ENCODE peak calls at places on chromosomes 13 and 19, in six cellular contexts. X is astrocyte; A is GM12864; S is CD8-positive, alpha-beta T cell; J is kidney; N is fibroblast of mammary gland. G is an unnamed sample.

GRCh38 chr13:82758056-82758455 is 1124.2 kb downstream of the SLITRK1 start:
- DNase-seq in J (no peak), X (no peak), N (peak; percentile 53), A (no peak), S (no peak), G (peak; percentile 58)

GRCh38 chr19:17049711-17050280 is 23.2 kb upstream of the CPAMD8 start:
- DNase-seq in N (peak; percentile 71), J (no peak), S (no peak), X (peak; percentile 63), A (no peak), G (peak; percentile 75)

GRCh38 chr13:48776396-48776795 is 122.7 kb downstream of the CYSLTR2 start:
- DNase-seq in A (no peak), X (no peak), J (no peak), N (peak; percentile 52), S (no peak), G (no peak)

GRCh38 chr13:83618966-83619365 is 263.3 kb downstream of the SLITRK1 start:
- DNase-seq in J (no peak), S (no peak), X (peak; percentile 57), N (peak; percentile 67), A (no peak), G (peak; percentile 51)

GRCh38 chr13:67630640-67631039 is 400.5 kb upstream of the PCDH9 start:
- DNase-seq in J (no peak), N (no peak), S (no peak), X (no peak), A (no peak), G (no peak)

GRCh38 chr13:108944760-108945159 is 315.3 kb downstream of the MYO16 start:
- DNase-seq in N (peak; percentile 88), S (no peak), J (no peak), A (no peak), X (no peak), G (peak; percentile 88)

GRCh38 chr19:33329060-33329459 is 26.7 kb upstream of the CEBPA start:
- DNase-seq in X (no peak), S (no peak), A (no peak), J (no peak), N (no peak), G (no peak)

GRCh38 chr19:30357580-30357954 is 14.6 kb upstream of the ZNF536 start:
- DNase-seq in J (no peak), N (no peak), X (no peak), A (no peak), S (no peak), G (no peak)

GRCh38 chr13:74450525-74450845 is 316.3 kb upstream of the KLF12 start:
- DNase-seq in A (no peak), S (no peak), X (no peak), N (no peak), J (no peak), G (peak; percentile 92)

GRCh38 chr19:31145909-31146453 is 203.3 kb downstream of the TSHZ3 start:
- DNase-seq in X (no peak), J (no peak), N (peak; percentile 11), A (no peak), S (no peak), G (no peak)

GRCh38 chr19:10565028-10565566 is 713 bp downstream of the KRI1 start:
- DNase-seq in J (peak; percentile 81), X (no peak), A (no peak), N (peak; percentile 40), S (no peak), G (peak; percentile 41)

GRCh38 chr13:98576215-98576945 is 527 bp downstream of the STK24 start:
- DNase-seq in A (no peak), J (peak; percentile 87), X (no peak), N (no peak), S (no peak), G (peak; percentile 75)

GRCh38 chr19:18304194-18304495 is 18.7 kb downstream of the LSM4 start:
- DNase-seq in S (no peak), N (no peak), X (no peak), J (peak; percentile 76), A (no peak), G (no peak)

GRCh38 chr19:54448774-54449700 is at the start of gene LENG8:
- DNase-seq in X (peak; percentile 97), S (peak; percentile 94), A (peak; percentile 96), J (peak; percentile 99), N (peak; percentile 98), G (peak; percentile 99)
- TF ChIP-seq CTCF in X (no peak), S (no peak), A (no peak), J (no peak), N (no peak), G (no peak)

GRCh38 chr13:36341718-36342117 is 4.5 kb downstream of the SPART start:
- DNase-seq in A (no peak), S (no peak), X (peak; percentile 58), N (peak; percentile 58), J (no peak), G (peak; percentile 34)
- H3K4me3 ChIP-seq in A (no peak overlapping the region), S (no peak overlapping the region), X (no peak overlapping the region), N (no peak overlapping the region), J (no peak overlapping the region), G (no peak overlapping the region)

GRCh38 chr13:88063741-88064140 is 392.6 kb downstream of the SLITRK5 start:
- DNase-seq in S (no peak), X (no peak), A (no peak), J (no peak), N (no peak), G (peak; percentile 40)

GRCh38 chr13:88068316-88068715 is 397.1 kb downstream of the SLITRK5 start:
- DNase-seq in N (no peak), X (peak; percentile 61), J (no peak), A (no peak), S (no peak), G (no peak)

GRCh38 chr13:88071371-88071770 is 400.2 kb downstream of the SLITRK5 start:
- DNase-seq in N (no peak), X (no peak), A (no peak), J (no peak), S (no peak), G (no peak)

GRCh38 chr13:88066847-88067246 is 395.7 kb downstream of the SLITRK5 start:
- DNase-seq in N (no peak), A (no peak), J (no peak), S (no peak), X (no peak), G (no peak)

DNA sequence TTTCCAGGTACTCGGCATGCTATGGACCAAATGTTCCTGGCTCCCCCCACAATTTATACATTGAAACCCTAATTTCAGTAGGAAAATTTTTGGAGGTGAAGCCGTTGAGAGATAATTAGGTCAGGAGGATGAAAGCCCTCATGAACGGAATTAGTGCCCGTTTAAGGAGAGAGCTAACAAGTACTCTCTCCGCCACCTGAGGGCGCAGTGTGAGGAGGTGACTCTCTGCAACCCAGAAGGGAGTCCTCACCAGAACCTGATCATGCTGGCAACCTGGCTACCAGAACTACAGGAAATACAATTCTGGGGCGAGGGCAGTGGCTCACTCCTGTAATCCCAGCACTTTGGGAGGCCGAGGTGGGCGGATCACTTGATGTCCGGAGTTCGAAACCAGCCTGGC is 397.8 kb downstream of the SLITRK5 start:
- DNase-seq in X (no peak), A (no peak), S (no peak), N (no peak), J (peak; percentile 35), G (peak; percentile 25)
- TF ChIP-seq CTCF in X (no peak), A (no peak), S (no peak), N (no peak), J (no peak), G (no peak)

DNA sequence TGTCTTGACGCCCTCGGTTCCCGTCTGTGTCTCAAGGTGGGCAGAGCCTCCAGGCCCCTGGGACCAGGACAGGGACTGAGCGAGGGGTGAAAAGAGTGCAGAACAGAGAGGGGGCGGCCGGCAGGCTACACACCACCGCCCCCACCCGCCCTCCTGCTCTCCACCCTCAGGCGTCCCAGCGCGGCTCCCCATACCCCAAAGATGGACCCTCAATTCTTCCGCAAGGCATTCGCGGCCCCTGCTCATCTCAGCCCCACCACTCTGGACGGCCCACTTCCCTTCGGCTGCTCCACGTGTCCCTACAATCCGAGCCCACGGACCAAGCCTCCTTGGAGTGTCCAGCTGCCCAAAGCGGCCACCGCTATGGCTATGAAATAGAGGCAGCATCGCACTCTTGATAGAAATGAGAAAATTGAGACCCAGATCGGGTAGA is 1.8 kb downstream of the KLF16 start:
- DNase-seq in A (no peak), S (no peak), X (no peak), J (peak; percentile 85), N (no peak), G (no peak)
- H3K4me3 ChIP-seq in A (peak overlapping the region; percentile 81), S (peak overlapping the region; percentile 49), X (peak overlapping the region; percentile 86), J (peak overlapping the region; percentile 69), N (peak overlapping the region; percentile 83), G (peak overlapping the region; percentile 77)

GRCh38 chr13:33286143-33286542 is 588 bp upstream of the STARD13 start:
- DNase-seq in S (no peak), A (no peak), X (no peak), J (no peak), N (peak; percentile 42), G (no peak)

GRCh38 chr13:33287142-33287882 is 1.8 kb upstream of the STARD13 start:
- DNase-seq in A (no peak), S (no peak), N (no peak), X (no peak), J (no peak), G (no peak)

GRCh38 chr13:33284916-33285315 is 639 bp downstream of the STARD13 start:
- DNase-seq in S (no peak), N (peak; percentile 53), A (no peak), X (peak; percentile 49), J (no peak), G (peak; percentile 68)

GRCh38 chr13:33284016-33284415 is 1.5 kb downstream of the STARD13 start:
- DNase-seq in A (no peak), N (peak; percentile 64), S (no peak), X (peak; percentile 45), J (no peak), G (no peak)

GRCh38 chr13:33285420-33286124 is at the start of gene STARD13:
- DNase-seq in X (peak; percentile 97), J (peak; percentile 97), S (no peak), N (peak; percentile 97), A (no peak), G (peak; percentile 94)
- TF ChIP-seq CTCF in X (peak; percentile 21), J (peak; percentile 14), S (no peak), N (peak; percentile 47), A (no peak), G (peak; percentile 39)

GRCh38 chr19:38723606-38724379 is 20.5 kb downstream of the CAPN12 start:
- DNase-seq in N (no peak), X (no peak), J (no peak), A (no peak), S (no peak), G (no peak)
- H3K4me3 ChIP-seq in N (no peak overlapping the region), X (no peak overlapping the region), J (no peak overlapping the region), A (no peak overlapping the region), S (no peak overlapping the region), G (no peak overlapping the region)

GRCh38 chr13:69579351-69579750 is 528.3 kb upstream of the ATXN8OS start:
- DNase-seq in A (no peak), X (no peak), S (no peak), N (no peak), J (no peak), G (peak; percentile 29)
- TF ChIP-seq CTCF in A (no peak), X (no peak), S (no peak), N (no peak), J (no peak), G (peak; percentile 11)

GRCh38 chr13:27411393-27411792 is 13.0 kb upstream of the GTF3A start:
- DNase-seq in N (no peak), S (no peak), J (no peak), A (no peak), X (no peak), G (no peak)
- H3K4me3 ChIP-seq in N (no peak overlapping the region), S (no peak overlapping the region), J (no peak overlapping the region), A (no peak overlapping the region), X (no peak overlapping the region), G (no peak overlapping the region)